ENCODE peak calls at places on chromosomes 12 and 14, in four cellular contexts. B is HEK293T, E is K562, R is HepG2. A is an unnamed sample.

GRCh38 chr12:62625238-62625637 is 158.6 kb downstream of the MON2 start:
- DNase-seq in B (no peak), E (no peak), R (peak), A (no peak)

GRCh38 chr12:79934309-79935020 is 432 bp downstream of the PPP1R12A start:
- DNase-seq in B (peak), E (peak), R (peak), A (peak)

GRCh38 chr12:130164931-130165330 is 2.7 kb downstream of the FZD10 start:
- DNase-seq in B (no peak), E (no peak), R (no peak), A (no peak)

GRCh38 chr12:47249082-47249481 is 169.3 kb upstream of the AMIGO2 start:
- DNase-seq in B (no peak), E (no peak), R (no peak), A (no peak)

GRCh38 chr14:73374218-73374617 is 84.1 kb downstream of the NUMB start:
- DNase-seq in B (no peak), E (no peak), R (no peak), A (no peak)

GRCh38 chr14:72894623-72895378 is 900 bp upstream of the DPF3 start:
- DNase-seq in B (peak), E (peak), R (no peak), A (peak)

GRCh38 chr14:51604078-51604477 is 47.6 kb upstream of the FRMD6 start:
- DNase-seq in B (no peak), E (no peak), R (no peak), A (no peak)

GRCh38 chr12:117857632-117858274 is 111.0 kb downstream of the KSR2 start:
- DNase-seq in B (peak), E (peak), R (peak), A (peak)

GRCh38 chr14:78519863-78520262 is 349.7 kb downstream of the NRXN3 start:
- DNase-seq in B (peak), E (peak), R (peak), A (peak)

GRCh38 chr12:75635606-75636444 is 124.4 kb upstream of the KRR1 start:
- DNase-seq in B (peak), E (no peak), R (peak), A (no peak)

GRCh38 chr14:74349757-74350156 is 1.5 kb downstream of the VRTN start:
- DNase-seq in B (no peak), E (no peak), R (no peak), A (no peak)

GRCh38 chr12:107236824-107237467 is 143.6 kb upstream of the CRY1 start:
- DNase-seq in B (no peak), E (no peak), R (no peak), A (no peak)

GRCh38 chr12:49922349-49923034 is 18.8 kb upstream of the FAIM2 start:
- DNase-seq in B (no peak), E (no peak), R (no peak), A (no peak)

DNA sequence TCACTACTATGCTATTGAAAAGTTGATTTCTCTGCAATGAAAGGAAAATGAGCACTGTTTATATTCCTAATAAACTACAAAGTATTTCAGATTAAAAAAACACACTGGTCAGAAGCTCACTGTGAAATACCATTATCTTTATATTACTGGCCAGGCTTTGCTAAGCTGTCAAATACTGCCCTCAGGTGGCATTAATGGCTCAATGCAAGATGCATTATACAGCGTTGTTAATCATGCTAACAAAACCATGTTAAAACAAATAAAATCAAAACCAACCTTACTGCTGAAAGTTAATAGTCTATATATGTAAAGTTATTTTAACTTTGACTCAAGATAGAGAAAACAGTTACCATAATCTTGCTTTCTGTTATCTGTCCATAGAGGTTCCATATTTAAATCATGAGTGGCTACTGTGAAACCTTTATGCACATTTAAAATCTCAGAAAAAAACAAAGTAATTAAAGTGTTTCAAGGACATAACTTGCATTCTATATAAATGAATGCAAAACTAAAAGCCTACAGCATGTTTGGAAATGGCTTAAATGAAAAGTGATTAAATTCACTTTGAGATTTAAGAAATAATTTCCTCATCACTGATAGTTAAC is 121.7 kb downstream of the RALGAPA1 start:
- DNase-seq in B (peak), E (peak), R (peak), A (peak)
- TF ChIP-seq ELF4 in B (no peak), E (no peak), R (peak), A (no peak)

GRCh38 chr12:40614923-40615322 is 77.3 kb upstream of the CNTN1 start:
- DNase-seq in B (no peak), E (no peak), R (no peak), A (no peak)
- TF ChIP-seq ELF4 in B (no peak), E (no peak), R (no peak), A (no peak)

GRCh38 chr12:6333566-6333965 is 8.3 kb downstream of the TNFRSF1A start:
- DNase-seq in B (no peak), E (no peak), R (no peak), A (no peak)

GRCh38 chr12:6332459-6332858 is 9.4 kb downstream of the TNFRSF1A start:
- DNase-seq in B (no peak), E (no peak), R (no peak), A (no peak)

GRCh38 chr12:6334359-6334758 is 7.5 kb downstream of the TNFRSF1A start:
- DNase-seq in B (no peak), E (no peak), R (no peak), A (no peak)

GRCh38 chr12:6330999-6331714 is 10.7 kb downstream of the TNFRSF1A start:
- DNase-seq in B (no peak), E (no peak), R (no peak), A (no peak)

GRCh38 chr12:6333029-6333428 is 8.8 kb downstream of the TNFRSF1A start:
- DNase-seq in B (no peak), E (no peak), R (no peak), A (no peak)
- TF ChIP-seq ELF4 in B (no peak), E (no peak), R (no peak), A (no peak)

GRCh38 chr14:86999076-86999475 is 993.9 kb downstream of the GALC start:
- DNase-seq in B (no peak), E (no peak), R (no peak), A (no peak)

GRCh38 chr14:87000071-87000470 is 992.9 kb downstream of the GALC start:
- DNase-seq in B (no peak), E (no peak), R (no peak), A (no peak)

GRCh38 chr14:87005336-87005735 is 987.6 kb downstream of the GALC start:
- DNase-seq in B (no peak), E (no peak), R (no peak), A (no peak)

GRCh38 chr14:87001333-87001732 is 991.6 kb downstream of the GALC start:
- DNase-seq in B (no peak), E (no peak), R (no peak), A (no peak)

GRCh38 chr14:87002831-87003230 is 990.2 kb downstream of the GALC start:
- DNase-seq in B (no peak), E (no peak), R (no peak), A (no peak)
- TF ChIP-seq ELF4 in B (no peak), E (no peak), R (no peak), A (no peak)

GRCh38 chr12:103884316-103884715 is 43.3 kb upstream of the NT5DC3 start:
- DNase-seq in B (no peak), E (no peak), R (no peak), A (no peak)
- TF ChIP-seq ELF4 in B (no peak), E (no peak), R (no peak), A (no peak)

A was measured in WTC11.